ENCODE peak calls at places on chromosomes 7 and 10, in eight cellular contexts. H, J, U, S, N, D, Q and M are unnamed samples.

GRCh38 chr7:155667241-155667849 is 22.9 kb downstream of the RBM33 start:
- DNase-seq in H (no peak), J (no peak), U (no peak), S (no peak), N (no peak), D (no peak), Q (no peak), M (no peak)

GRCh38 chr10:49083256-49083655 is 32.1 kb downstream of the VSTM4 start:
- DNase-seq in H (no peak), J (no peak), U (peak; percentile 54), S (no peak), N (no peak), D (no peak), Q (no peak), M (no peak)

GRCh38 chr7:151131622-151132293 is 35.7 kb downstream of the GBX1 start:
- DNase-seq in H (no peak), J (no peak), U (no peak), S (no peak), N (peak; percentile 28), D (no peak), Q (no peak), M (no peak)

GRCh38 chr7:22666732-22667131 is 60.3 kb upstream of the IL6 start:
- DNase-seq in H (no peak), J (no peak), U (no peak), S (no peak), N (no peak), D (no peak), Q (no peak), M (no peak)

GRCh38 chr10:104416851-104417250 is 63.2 kb downstream of the CFAP58 start:
- DNase-seq in H (no peak), J (no peak), U (no peak), S (no peak), N (no peak), D (peak; percentile 48), Q (no peak), M (no peak)

GRCh38 chr7:2488681-2489080 is 12.5 kb upstream of the GRIFIN start:
- DNase-seq in H (no peak), J (no peak), U (no peak), S (no peak), N (no peak), D (no peak), Q (no peak), M (no peak)

GRCh38 chr10:68625316-68625921 is 65.3 kb downstream of the TET1 start:
- DNase-seq in H (no peak), J (no peak), U (no peak), S (peak; percentile 5), N (no peak), D (no peak), Q (no peak), M (no peak)

GRCh38 chr7:16061011-16061410 is 360.3 kb downstream of the CRPPA start:
- DNase-seq in H (no peak), J (no peak), U (no peak), S (no peak), N (no peak), D (no peak), Q (no peak), M (no peak)

GRCh38 chr7:665751-666453 is 60.6 kb upstream of the DNAAF5 start:
- DNase-seq in H (no peak), J (no peak), U (peak; percentile 20), S (no peak), N (no peak), D (peak; percentile 33), Q (peak; percentile 54), M (no peak)

GRCh38 chr7:665251-665650 is 61.2 kb upstream of the DNAAF5 start:
- DNase-seq in H (no peak), J (no peak), U (no peak), S (no peak), N (no peak), D (peak; percentile 91), Q (no peak), M (no peak)

GRCh38 chr7:666454-667292 is 59.8 kb upstream of the DNAAF5 start:
- DNase-seq in H (no peak), J (no peak), U (peak; percentile 15), S (no peak), N (no peak), D (no peak), Q (no peak), M (no peak)

GRCh38 chr7:662576-662975 is 63.9 kb upstream of the DNAAF5 start:
- DNase-seq in H (no peak), J (no peak), U (peak; percentile 7), S (no peak), N (no peak), D (no peak), Q (no peak), M (no peak)

DNA sequence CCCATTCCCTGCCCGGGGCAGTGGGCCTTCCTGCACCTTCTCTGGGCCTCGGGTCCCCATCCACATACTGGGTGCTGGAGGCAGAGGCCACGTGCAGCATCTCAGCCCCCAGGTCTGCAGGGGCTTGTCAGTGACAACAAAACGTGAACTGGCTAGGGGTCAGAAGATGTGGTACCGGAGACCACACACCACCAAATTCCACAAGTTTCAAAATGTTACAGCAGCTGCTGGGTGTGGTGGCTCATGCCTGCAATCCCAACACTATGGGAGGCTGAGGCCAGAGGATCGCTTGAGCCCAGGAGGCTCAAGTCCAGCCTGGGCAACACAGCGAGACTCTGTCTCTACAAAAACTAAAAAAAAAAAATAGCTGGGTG is 62.1 kb upstream of the DNAAF5 start:
- DNase-seq in H (no peak), J (no peak), U (no peak), S (no peak), N (no peak), D (no peak), Q (no peak), M (no peak)
- H3K4me1 ChIP-seq in H (peaks cover 10% of the 10 kb centered on the region), J (no peaks in the 10 kb centered on the region), U (peaks cover 53% of the 10 kb centered on the region), S (no peaks in the 10 kb centered on the region), N (no peaks in the 10 kb centered on the region), D (peaks cover 23% of the 10 kb centered on the region), Q (peaks cover 28% of the 10 kb centered on the region), M (no peaks in the 10 kb centered on the region)

GRCh38 chr7:46932656-46933424 is 649.1 kb downstream of the TNS3 start:
- DNase-seq in H (no peak), J (peak; percentile 28), U (peak; percentile 73), S (no peak), N (no peak), D (no peak), Q (no peak), M (no peak)
- H3K4me1 ChIP-seq in H (no peaks in the 10 kb centered on the region), J (no peaks in the 10 kb centered on the region), U (peaks cover 9% of the 10 kb centered on the region), S (no peaks in the 10 kb centered on the region), N (no peaks in the 10 kb centered on the region), D (no peaks in the 10 kb centered on the region), Q (peaks cover 20% of the 10 kb centered on the region), M (no peaks in the 10 kb centered on the region)

GRCh38 chr10:125052146-125052545 is 108.2 kb downstream of the CTBP2 start:
- DNase-seq in H (no peak), J (no peak), U (no peak), S (no peak), N (no peak), D (no peak), Q (no peak), M (no peak)

GRCh38 chr10:125054216-125054615 is 106.1 kb downstream of the CTBP2 start:
- DNase-seq in H (no peak), J (no peak), U (no peak), S (no peak), N (no peak), D (no peak), Q (no peak), M (no peak)

GRCh38 chr10:125043824-125044658 is 102.1 kb downstream of the ZRANB1 start:
- DNase-seq in H (no peak), J (no peak), U (no peak), S (no peak), N (no peak), D (no peak), Q (peak; percentile 37), M (no peak)

GRCh38 chr10:125048101-125048864 is 106.4 kb downstream of the ZRANB1 start:
- DNase-seq in H (peak; percentile 16), J (peak; percentile 90), U (peak; percentile 82), S (peak; percentile 25), N (peak; percentile 89), D (peak; percentile 59), Q (peak; percentile 92), M (peak; percentile 85)

DNA sequence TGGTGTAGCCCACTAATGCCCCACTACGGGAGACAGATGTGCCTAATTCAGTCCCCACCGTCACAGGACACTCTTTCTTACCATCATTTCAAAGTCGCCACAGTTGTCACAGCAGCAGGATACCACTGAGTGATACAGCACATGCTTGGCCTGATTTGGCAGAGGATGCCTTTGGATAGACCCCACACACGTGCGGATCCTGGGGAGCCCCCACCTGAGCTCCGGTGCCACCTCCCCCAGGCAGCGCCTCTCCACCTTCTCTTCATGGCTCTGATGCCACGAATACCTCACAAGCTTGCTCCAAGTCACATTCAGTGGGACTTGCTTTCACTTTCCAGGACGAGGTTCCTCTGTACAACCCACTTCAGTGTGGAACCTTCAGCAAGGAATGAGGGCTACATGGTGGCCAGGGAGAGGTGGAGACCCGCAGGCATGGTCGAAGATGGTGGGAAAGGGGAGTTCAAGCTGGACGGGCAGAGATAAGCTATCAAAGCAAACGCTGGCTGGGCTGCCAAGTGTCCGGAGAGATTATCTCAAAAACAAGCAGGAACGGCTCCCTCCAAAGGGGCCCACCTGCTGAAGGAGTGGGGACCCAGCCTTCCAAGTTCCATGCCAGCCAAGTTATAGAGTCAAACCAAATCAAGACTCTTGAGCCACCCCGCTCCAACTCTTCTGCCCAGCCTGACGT is 107.4 kb downstream of the ZRANB1 start:
- DNase-seq in H (no peak), J (no peak), U (no peak), S (no peak), N (no peak), D (no peak), Q (no peak), M (peak; percentile 43)
- H3K4me1 ChIP-seq in H (no peaks in the 10 kb centered on the region), J (peaks cover 5% of the 10 kb centered on the region), U (peaks cover 81% of the 10 kb centered on the region), S (no peaks in the 10 kb centered on the region), N (peaks cover 20% of the 10 kb centered on the region), D (peaks cover 7% of the 10 kb centered on the region), Q (peaks cover 39% of the 10 kb centered on the region), M (no peaks in the 10 kb centered on the region)

GRCh38 chr7:104901239-104901638 is 112.8 kb upstream of the KMT2E start:
- DNase-seq in H (no peak), J (no peak), U (no peak), S (no peak), N (no peak), D (no peak), Q (no peak), M (no peak)

GRCh38 chr7:104903044-104903443 is 111.0 kb upstream of the KMT2E start:
- DNase-seq in H (no peak), J (no peak), U (no peak), S (no peak), N (no peak), D (no peak), Q (no peak), M (no peak)

GRCh38 chr7:104906032-104906431 is 108.0 kb upstream of the KMT2E start:
- DNase-seq in H (no peak), J (no peak), U (no peak), S (no peak), N (no peak), D (no peak), Q (no peak), M (no peak)

GRCh38 chr7:104902183-104902582 is 111.8 kb upstream of the KMT2E start:
- DNase-seq in H (no peak), J (no peak), U (no peak), S (no peak), N (no peak), D (no peak), Q (no peak), M (no peak)

DNA sequence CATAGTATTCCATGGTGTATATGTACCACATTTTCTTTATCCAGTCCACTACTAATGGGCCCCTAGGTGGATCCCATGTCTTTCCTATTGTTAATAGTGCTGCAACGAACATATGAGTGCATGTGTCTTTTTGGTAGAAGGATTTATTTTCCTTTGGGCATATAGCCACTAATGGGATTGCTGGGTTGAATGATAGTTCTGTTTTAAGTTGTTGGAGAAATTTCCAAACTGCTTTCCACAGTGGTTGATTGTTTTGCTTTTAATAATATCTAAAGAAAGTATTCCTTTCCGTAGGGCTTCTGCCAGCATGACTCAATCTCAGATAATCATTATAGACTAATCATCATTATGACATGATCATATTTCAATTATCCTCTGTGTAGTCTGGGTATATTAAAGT is 110.2 kb upstream of the KMT2E start:
- DNase-seq in H (no peak), J (no peak), U (no peak), S (no peak), N (no peak), D (no peak), Q (no peak), M (peak; percentile 17)
- H3K4me1 ChIP-seq in H (no peaks in the 10 kb centered on the region), J (no peaks in the 10 kb centered on the region), U (no peaks in the 10 kb centered on the region), S (no peaks in the 10 kb centered on the region), N (no peaks in the 10 kb centered on the region), D (no peaks in the 10 kb centered on the region), Q (no peaks in the 10 kb centered on the region), M (no peaks in the 10 kb centered on the region)